ENCODE peak calls at places on chromosomes 16 and 17, in four cellular contexts. One of them, this sample, is unnamed.

GRCh38 chr17:40582328-40582901 is 17.1 kb upstream of the CCR7 start:
- DNase-seq in AG04450: no peak
- DNase-seq in tibial nerve: no peak
- DNase-seq in HCT116: no peak
- DNase-seq in this sample: no peak

GRCh38 chr17:6525731-6526130 is 30.6 kb downstream of the PITPNM3 start:
- DNase-seq in AG04450: no peak
- DNase-seq in tibial nerve: no peak
- DNase-seq in HCT116: no peak
- DNase-seq in this sample: no peak

GRCh38 chr17:65356524-65356923 is 204.9 kb downstream of the AXIN2 start:
- DNase-seq in AG04450: no peak
- DNase-seq in tibial nerve: no peak
- DNase-seq in HCT116: no peak
- DNase-seq in this sample: no peak

GRCh38 chr16:4511441-4512082 is 27.0 kb downstream of the CDIP1 start:
- DNase-seq in AG04450: no peak
- DNase-seq in tibial nerve: peak
- DNase-seq in HCT116: no peak
- DNase-seq in this sample: no peak

GRCh38 chr16:58375386-58375785 is 16.9 kb upstream of the GINS3 start:
- DNase-seq in AG04450: no peak
- DNase-seq in tibial nerve: no peak
- DNase-seq in HCT116: no peak
- DNase-seq in this sample: no peak

GRCh38 chr16:57938936-57939871 is 31.7 kb downstream of the CNGB1 start:
- DNase-seq in AG04450: no peak
- DNase-seq in tibial nerve: peak
- DNase-seq in HCT116: peak
- DNase-seq in this sample: no peak

GRCh38 chr16:51450913-51451312 is 299.8 kb upstream of the SALL1 start:
- DNase-seq in AG04450: no peak
- DNase-seq in tibial nerve: no peak
- DNase-seq in HCT116: no peak
- DNase-seq in this sample: no peak

GRCh38 chr16:30340621-30341020 is 14.5 kb downstream of the CD2BP2 start:
- DNase-seq in AG04450: no peak
- DNase-seq in tibial nerve: no peak
- DNase-seq in HCT116: no peak
- DNase-seq in this sample: no peak

GRCh38 chr16:80971814-80972213 is 34.9 kb downstream of the CMC2 start:
- DNase-seq in AG04450: no peak
- DNase-seq in tibial nerve: no peak
- DNase-seq in HCT116: no peak
- DNase-seq in this sample: no peak

GRCh38 chr16:11328172-11329079 is 16.8 kb upstream of the RMI2 start:
- DNase-seq in AG04450: peak
- DNase-seq in tibial nerve: peak
- DNase-seq in HCT116: peak
- DNase-seq in this sample: peak

GRCh38 chr17:46191332-46192210 is 1.7 kb downstream of the KANSL1 start:
- DNase-seq in AG04450: no peak
- DNase-seq in tibial nerve: peak
- DNase-seq in HCT116: no peak
- DNase-seq in this sample: no peak

GRCh38 chr17:10073905-10074304 is 124.5 kb downstream of the GAS7 start:
- DNase-seq in AG04450: no peak
- DNase-seq in tibial nerve: no peak
- DNase-seq in HCT116: no peak
- DNase-seq in this sample: no peak

GRCh38 chr17:80647746-80648145 is 103.1 kb downstream of the RPTOR start:
- DNase-seq in AG04450: peak
- DNase-seq in tibial nerve: no peak
- DNase-seq in HCT116: no peak
- DNase-seq in this sample: no peak

GRCh38 chr17:82083009-82083408 is 15.0 kb downstream of the FASN start:
- DNase-seq in AG04450: no peak
- DNase-seq in tibial nerve: no peak
- DNase-seq in HCT116: no peak
- DNase-seq in this sample: no peak

GRCh38 chr16:89491238-89491869 is 993 bp upstream of the ANKRD11 start:
- DNase-seq in AG04450: no peak
- DNase-seq in tibial nerve: no peak
- DNase-seq in HCT116: no peak
- DNase-seq in this sample: no peak

GRCh38 chr17:8629371-8630226 is 926 bp downstream of the MYH10 start:
- DNase-seq in AG04450: no peak
- DNase-seq in tibial nerve: no peak
- DNase-seq in HCT116: no peak
- DNase-seq in this sample: no peak

GRCh38 chr16:2473999-2474876 is 689 bp upstream of the TBC1D24 start:
- DNase-seq in AG04450: no peak
- DNase-seq in tibial nerve: no peak
- DNase-seq in HCT116: no peak
- DNase-seq in this sample: no peak

GRCh38 chr17:51748749-51749604 is 409.5 kb downstream of the CA10 start:
- DNase-seq in AG04450: no peak
- DNase-seq in tibial nerve: no peak
- DNase-seq in HCT116: no peak
- DNase-seq in this sample: no peak

GRCh38 chr16:31678649-31679325 is 151.1 kb downstream of the AHSP start:
- DNase-seq in AG04450: no peak
- DNase-seq in tibial nerve: no peak
- DNase-seq in HCT116: no peak
- DNase-seq in this sample: no peak

GRCh38 chr16:12099451-12100123 is 123.1 kb downstream of the SNX29 start:
- DNase-seq in AG04450: no peak
- DNase-seq in tibial nerve: no peak
- DNase-seq in HCT116: no peak
- DNase-seq in this sample: no peak

GRCh38 chr17:18121201-18121600 is 12.6 kb downstream of the MYO15A start:
- DNase-seq in AG04450: no peak
- DNase-seq in tibial nerve: no peak
- DNase-seq in HCT116: no peak
- DNase-seq in this sample: no peak

DNA sequence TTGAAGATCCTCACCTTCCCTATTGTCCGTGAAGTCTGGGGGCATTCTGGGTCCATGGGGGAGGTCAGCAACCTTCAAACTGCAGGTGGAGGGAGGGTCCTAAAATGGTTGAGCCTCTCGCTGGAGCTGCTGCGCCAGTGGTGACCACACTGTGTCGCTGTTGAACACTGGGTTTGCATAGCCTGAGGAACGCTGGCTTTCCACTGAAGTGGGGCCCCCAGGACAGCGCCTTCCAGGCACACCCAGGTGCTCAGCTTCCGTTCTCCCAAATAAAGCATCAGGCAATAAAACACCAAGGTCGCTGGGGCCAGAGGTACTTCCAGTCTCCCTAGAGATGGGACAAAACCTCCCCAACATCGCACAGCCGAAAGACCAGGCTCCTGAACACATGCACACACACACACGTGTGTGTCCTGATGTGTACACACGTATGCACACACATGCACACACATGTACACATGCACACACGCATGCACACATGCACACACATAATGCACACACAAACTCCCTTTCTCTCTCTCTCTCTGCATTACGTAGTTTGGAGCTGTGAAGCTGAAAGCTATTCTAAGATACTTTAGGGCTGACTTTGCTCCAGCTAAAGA is 120.6 kb downstream of the IRF8 start:
- DNase-seq in AG04450: no peak
- DNase-seq in tibial nerve: no peak
- DNase-seq in HCT116: no peak
- DNase-seq in this sample: no peak
- TF ChIP-seq CTCF in AG04450: peak
- TF ChIP-seq CTCF in tibial nerve: no peak
- TF ChIP-seq CTCF in HCT116: peak
- TF ChIP-seq CTCF in this sample: no peak

GRCh38 chr17:77371888-77372443 is 231.2 kb downstream of the SEC14L1 start:
- DNase-seq in AG04450: no peak
- DNase-seq in tibial nerve: no peak
- DNase-seq in HCT116: no peak
- DNase-seq in this sample: no peak

GRCh38 chr17:77373298-77374169 is 232.8 kb downstream of the SEC14L1 start:
- DNase-seq in AG04450: no peak
- DNase-seq in tibial nerve: peak
- DNase-seq in HCT116: no peak
- DNase-seq in this sample: no peak

GRCh38 chr17:77374170-77374936 is 233.6 kb downstream of the SEC14L1 start:
- DNase-seq in AG04450: peak
- DNase-seq in tibial nerve: peak
- DNase-seq in HCT116: no peak
- DNase-seq in this sample: no peak

GRCh38 chr17:77371117-77371887 is 230.5 kb downstream of the SEC14L1 start:
- DNase-seq in AG04450: no peak
- DNase-seq in tibial nerve: no peak
- DNase-seq in HCT116: no peak
- DNase-seq in this sample: no peak

GRCh38 chr17:77372444-77373297 is 231.9 kb downstream of the SEC14L1 start:
- DNase-seq in AG04450: peak
- DNase-seq in tibial nerve: peak
- DNase-seq in HCT116: no peak
- DNase-seq in this sample: no peak
- TF ChIP-seq CTCF in AG04450: no peak
- TF ChIP-seq CTCF in tibial nerve: no peak
- TF ChIP-seq CTCF in HCT116: no peak
- TF ChIP-seq CTCF in this sample: no peak

DNA sequence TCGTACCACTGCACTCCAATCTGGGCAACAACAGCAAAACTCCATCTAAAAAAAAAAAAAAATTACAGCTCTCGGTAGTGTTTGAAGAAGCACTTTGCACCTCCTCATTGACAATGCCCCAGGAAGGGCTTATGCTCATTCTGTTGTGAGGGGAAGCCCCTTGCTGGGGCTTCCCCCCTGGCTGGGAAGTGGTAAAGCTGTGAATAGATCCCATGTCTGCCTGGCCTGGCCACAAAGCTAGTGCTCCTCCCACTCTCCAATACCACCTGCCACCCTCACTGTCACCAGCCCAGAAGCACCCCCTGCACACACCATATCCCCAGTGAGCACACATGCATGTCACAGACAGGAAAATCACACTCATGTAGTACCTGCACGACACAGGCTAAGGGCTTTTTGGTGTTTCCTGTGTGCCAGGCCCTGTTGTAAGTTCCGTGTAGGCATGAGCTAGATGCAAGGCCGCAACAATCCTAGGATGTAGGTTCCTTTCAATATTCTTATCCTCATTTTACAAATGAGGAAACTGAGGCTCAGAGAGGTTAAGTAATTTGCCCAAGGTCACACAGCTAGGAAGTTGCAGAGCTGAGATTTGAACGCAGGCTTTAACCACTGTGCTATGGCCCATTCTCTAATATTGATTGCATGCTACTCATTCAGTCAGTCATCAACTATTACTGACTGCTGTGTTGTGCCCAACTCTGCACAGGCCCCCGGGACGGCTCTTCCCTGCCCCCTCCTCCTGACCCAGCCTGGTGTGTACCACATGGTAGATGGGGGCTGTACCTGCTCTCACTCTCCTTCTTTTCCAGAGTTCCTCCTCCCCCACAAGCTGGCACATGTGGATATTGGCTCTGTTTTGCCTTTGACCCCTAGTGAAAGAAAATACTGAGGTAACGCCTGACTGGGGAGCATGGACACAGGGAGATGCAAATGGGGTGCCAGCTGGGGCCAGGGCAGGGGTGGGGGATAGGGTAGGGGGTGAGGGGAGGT is 11.9 kb upstream of the COL1A1 start:
- DNase-seq in AG04450: no peak
- DNase-seq in tibial nerve: no peak
- DNase-seq in HCT116: no peak
- DNase-seq in this sample: no peak
- TF ChIP-seq CTCF in AG04450: no peak
- TF ChIP-seq CTCF in tibial nerve: no peak
- TF ChIP-seq CTCF in HCT116: peak
- TF ChIP-seq CTCF in this sample: no peak

GRCh38 chr16:78809535-78809934 is 710.1 kb downstream of the WWOX start:
- DNase-seq in AG04450: no peak
- DNase-seq in tibial nerve: no peak
- DNase-seq in HCT116: no peak
- DNase-seq in this sample: no peak

GRCh38 chr16:78813917-78814316 is 714.5 kb downstream of the WWOX start:
- DNase-seq in AG04450: no peak
- DNase-seq in tibial nerve: no peak
- DNase-seq in HCT116: no peak
- DNase-seq in this sample: no peak

GRCh38 chr16:78815713-78816112 is 716.3 kb downstream of the WWOX start:
- DNase-seq in AG04450: no peak
- DNase-seq in tibial nerve: peak
- DNase-seq in HCT116: no peak
- DNase-seq in this sample: no peak

GRCh38 chr16:78811247-78811646 is 711.8 kb downstream of the WWOX start:
- DNase-seq in AG04450: no peak
- DNase-seq in tibial nerve: no peak
- DNase-seq in HCT116: no peak
- DNase-seq in this sample: no peak

DNA sequence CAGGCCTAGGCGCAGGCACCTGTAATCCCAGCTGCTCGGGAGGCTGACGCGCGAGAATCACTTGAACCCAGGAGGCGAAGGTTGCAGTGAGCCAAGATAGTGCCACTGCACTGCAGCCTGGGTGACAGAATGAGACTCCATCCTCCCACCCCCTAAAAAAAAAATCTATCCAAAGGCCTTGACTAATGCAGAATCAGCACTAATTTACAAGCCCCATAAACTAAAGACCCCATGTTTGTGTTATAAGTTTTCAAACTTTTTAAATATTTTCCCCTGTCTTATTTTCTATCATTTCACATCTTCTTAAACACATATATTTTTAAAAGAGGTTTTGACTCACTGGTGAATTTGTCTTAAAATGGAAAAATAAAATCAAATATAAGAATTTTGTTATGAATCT is 713.1 kb downstream of the WWOX start:
- DNase-seq in AG04450: no peak
- DNase-seq in tibial nerve: no peak
- DNase-seq in HCT116: no peak
- DNase-seq in this sample: no peak
- TF ChIP-seq CTCF in AG04450: no peak
- TF ChIP-seq CTCF in tibial nerve: no peak
- TF ChIP-seq CTCF in HCT116: no peak
- TF ChIP-seq CTCF in this sample: no peak

DNA sequence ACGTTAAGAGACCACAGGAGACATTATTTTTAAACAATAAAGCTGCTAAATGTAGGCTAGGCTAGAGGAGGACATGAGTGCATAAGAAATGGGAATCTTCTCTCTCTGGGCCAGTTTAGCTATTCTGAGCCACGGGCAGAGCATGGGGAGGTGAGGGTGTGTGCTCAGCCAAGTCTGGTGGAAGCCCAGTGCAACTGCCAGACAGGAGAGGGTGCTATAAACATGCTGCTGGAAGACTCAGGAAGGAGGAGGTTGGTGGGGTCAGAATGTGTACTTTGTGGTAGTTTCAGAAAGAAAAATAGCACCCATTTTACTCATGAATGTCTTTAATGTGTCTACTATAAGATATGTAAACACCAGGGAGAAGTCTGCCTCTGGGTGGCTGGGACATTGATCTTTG is 5.9 kb upstream of the SDK2 start:
- DNase-seq in AG04450: no peak
- DNase-seq in tibial nerve: no peak
- DNase-seq in HCT116: no peak
- DNase-seq in this sample: no peak
- TF ChIP-seq CTCF in AG04450: no peak
- TF ChIP-seq CTCF in tibial nerve: no peak
- TF ChIP-seq CTCF in HCT116: peak
- TF ChIP-seq CTCF in this sample: no peak

GRCh38 chr16:9428355-9429005 is 337.0 kb downstream of the HAPSTR1 start:
- DNase-seq in AG04450: no peak
- DNase-seq in tibial nerve: no peak
- DNase-seq in HCT116: no peak
- DNase-seq in this sample: no peak
- TF ChIP-seq CTCF in AG04450: no peak
- TF ChIP-seq CTCF in tibial nerve: no peak
- TF ChIP-seq CTCF in HCT116: no peak
- TF ChIP-seq CTCF in this sample: no peak

This sample was measured in omental fat pad.